ENCODE peak calls at places on chromosomes 16 and 17, in seven cellular contexts. One of them, this sample, is unnamed.

GRCh38 chr17:79255926-79256325 is 181.3 kb downstream of the ENGASE start:
- DNase-seq in ovary: no peak
- DNase-seq in suprapubic skin: no peak
- DNase-seq in stomach: no peak
- DNase-seq in sigmoid colon: no peak
- DNase-seq in tibial nerve: no peak
- DNase-seq in A549: no peak
- DNase-seq in this sample: no peak

GRCh38 chr16:30185683-30186421 is 2.5 kb downstream of the CORO1A start:
- DNase-seq in sigmoid colon: peak
- DNase-seq in stomach: peak
- DNase-seq in suprapubic skin: no peak
- DNase-seq in tibial nerve: no peak
- DNase-seq in ovary: no peak
- DNase-seq in A549: no peak
- DNase-seq in this sample: peak

GRCh38 chr17:58416937-58417299 is 416 bp downstream of the RNF43 start:
- DNase-seq in sigmoid colon: no peak
- DNase-seq in suprapubic skin: no peak
- DNase-seq in tibial nerve: no peak
- DNase-seq in A549: no peak
- DNase-seq in ovary: no peak
- DNase-seq in stomach: no peak
- DNase-seq in this sample: no peak

GRCh38 chr17:13995856-13996635 is 73.3 kb upstream of the COX10 start:
- DNase-seq in stomach: no peak
- DNase-seq in suprapubic skin: no peak
- DNase-seq in A549: no peak
- DNase-seq in ovary: no peak
- DNase-seq in tibial nerve: no peak
- DNase-seq in sigmoid colon: no peak
- DNase-seq in this sample: no peak

GRCh38 chr16:8519643-8520042 is 70.7 kb downstream of the TMEM114 start:
- DNase-seq in ovary: no peak
- DNase-seq in sigmoid colon: no peak
- DNase-seq in suprapubic skin: no peak
- DNase-seq in A549: no peak
- DNase-seq in stomach: no peak
- DNase-seq in tibial nerve: no peak
- DNase-seq in this sample: no peak

GRCh38 chr17:57861000-57861736 is 11.3 kb upstream of the MRPS23 start:
- DNase-seq in tibial nerve: no peak
- DNase-seq in sigmoid colon: peak
- DNase-seq in stomach: peak
- DNase-seq in A549: peak
- DNase-seq in ovary: peak
- DNase-seq in suprapubic skin: no peak
- DNase-seq in this sample: peak

GRCh38 chr17:31907342-31907975 is 6.0 kb upstream of the UTP6 start:
- DNase-seq in tibial nerve: no peak
- DNase-seq in stomach: peak
- DNase-seq in sigmoid colon: peak
- DNase-seq in suprapubic skin: no peak
- DNase-seq in A549: no peak
- DNase-seq in ovary: peak
- DNase-seq in this sample: peak

GRCh38 chr17:39357978-39358377 is 43.4 kb downstream of the FBXL20 start:
- DNase-seq in suprapubic skin: no peak
- DNase-seq in tibial nerve: no peak
- DNase-seq in A549: peak
- DNase-seq in sigmoid colon: no peak
- DNase-seq in ovary: no peak
- DNase-seq in stomach: peak
- DNase-seq in this sample: peak

GRCh38 chr16:19014456-19014855 is 30.7 kb downstream of the TMC7 start:
- DNase-seq in stomach: no peak
- DNase-seq in suprapubic skin: no peak
- DNase-seq in sigmoid colon: no peak
- DNase-seq in ovary: no peak
- DNase-seq in A549: peak
- DNase-seq in tibial nerve: no peak
- DNase-seq in this sample: peak

GRCh38 chr17:63946440-63947363 is 14.6 kb upstream of the CD79B start:
- DNase-seq in sigmoid colon: no peak
- DNase-seq in ovary: peak
- DNase-seq in suprapubic skin: no peak
- DNase-seq in A549: peak
- DNase-seq in stomach: peak
- DNase-seq in tibial nerve: no peak
- DNase-seq in this sample: peak

GRCh38 chr16:68233835-68234187 is 2.1 kb downstream of the ESRP2 start:
- DNase-seq in A549: no peak
- DNase-seq in ovary: no peak
- DNase-seq in suprapubic skin: no peak
- DNase-seq in tibial nerve: no peak
- DNase-seq in stomach: no peak
- DNase-seq in sigmoid colon: peak
- DNase-seq in this sample: no peak

GRCh38 chr17:83155128-83156081 is 76.0 kb downstream of the METRNL start:
- DNase-seq in A549: no peak
- DNase-seq in ovary: no peak
- DNase-seq in suprapubic skin: no peak
- DNase-seq in stomach: no peak
- DNase-seq in tibial nerve: no peak
- DNase-seq in sigmoid colon: peak
- DNase-seq in this sample: no peak

DNA sequence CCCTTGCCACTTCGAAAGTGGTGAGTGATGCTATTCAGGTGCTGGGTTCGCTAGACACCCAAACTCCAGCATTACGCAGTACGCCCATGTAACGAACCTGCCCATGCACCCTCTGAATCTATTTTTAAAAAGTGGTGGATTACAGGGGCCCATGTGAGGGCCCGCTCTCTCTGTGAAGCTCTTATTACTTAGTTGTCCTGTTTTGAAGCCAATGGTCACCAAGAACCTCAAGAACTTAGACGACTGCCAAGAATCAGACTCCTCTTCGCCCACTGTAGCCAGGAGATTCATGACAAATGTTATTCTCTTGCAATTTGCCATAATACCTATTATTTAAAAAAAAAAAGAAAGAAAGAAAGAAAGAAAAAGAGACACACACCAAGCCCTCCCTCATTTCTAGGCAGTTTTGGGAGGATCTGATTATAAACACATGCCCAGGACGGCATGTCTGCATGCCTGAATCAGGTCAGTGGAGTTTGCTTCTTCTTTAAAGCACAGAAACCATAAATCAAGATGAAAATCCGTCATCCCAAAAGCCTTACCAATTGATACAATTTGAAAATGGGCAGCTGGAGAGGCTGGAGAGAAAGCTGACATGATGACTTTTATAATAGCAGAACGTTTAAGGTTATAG is 108.6 kb downstream of the IRX3 start:
- DNase-seq in sigmoid colon: no peak
- DNase-seq in ovary: no peak
- DNase-seq in A549: no peak
- DNase-seq in suprapubic skin: no peak
- DNase-seq in tibial nerve: no peak
- DNase-seq in stomach: no peak
- DNase-seq in this sample: no peak
- H3K4me3 ChIP-seq in sigmoid colon: no peak
- H3K4me3 ChIP-seq in ovary: no peak
- H3K4me3 ChIP-seq in A549: no peak
- H3K4me3 ChIP-seq in suprapubic skin: no peak
- H3K4me3 ChIP-seq in tibial nerve: no peak
- H3K4me3 ChIP-seq in stomach: no peak
- H3K4me3 ChIP-seq in this sample: no peak

GRCh38 chr17:28928061-28928460 is 23.3 kb downstream of the PHF12 start:
- DNase-seq in suprapubic skin: no peak
- DNase-seq in A549: no peak
- DNase-seq in sigmoid colon: no peak
- DNase-seq in tibial nerve: no peak
- DNase-seq in stomach: no peak
- DNase-seq in ovary: no peak
- DNase-seq in this sample: no peak

GRCh38 chr17:28926786-28927185 is 23.9 kb upstream of the DHRS13 start:
- DNase-seq in sigmoid colon: no peak
- DNase-seq in stomach: no peak
- DNase-seq in ovary: no peak
- DNase-seq in tibial nerve: no peak
- DNase-seq in suprapubic skin: no peak
- DNase-seq in A549: no peak
- DNase-seq in this sample: no peak

GRCh38 chr17:28929769-28930168 is 21.5 kb downstream of the PHF12 start:
- DNase-seq in tibial nerve: no peak
- DNase-seq in A549: no peak
- DNase-seq in suprapubic skin: no peak
- DNase-seq in stomach: no peak
- DNase-seq in sigmoid colon: no peak
- DNase-seq in ovary: no peak
- DNase-seq in this sample: no peak

GRCh38 chr17:28926366-28926765 is 23.5 kb upstream of the DHRS13 start:
- DNase-seq in sigmoid colon: no peak
- DNase-seq in stomach: no peak
- DNase-seq in tibial nerve: no peak
- DNase-seq in A549: no peak
- DNase-seq in ovary: no peak
- DNase-seq in suprapubic skin: no peak
- DNase-seq in this sample: no peak

GRCh38 chr17:28925912-28926365 is 23.1 kb upstream of the DHRS13 start:
- DNase-seq in suprapubic skin: no peak
- DNase-seq in tibial nerve: no peak
- DNase-seq in stomach: no peak
- DNase-seq in A549: no peak
- DNase-seq in ovary: no peak
- DNase-seq in sigmoid colon: no peak
- DNase-seq in this sample: no peak
- TF ChIP-seq EP300 in suprapubic skin: no peak
- TF ChIP-seq EP300 in tibial nerve: no peak
- TF ChIP-seq EP300 in stomach: no peak
- TF ChIP-seq EP300 in A549: no peak
- TF ChIP-seq EP300 in ovary: no peak
- TF ChIP-seq EP300 in sigmoid colon: no peak
- TF ChIP-seq EP300 in this sample: no peak

GRCh38 chr17:20217677-20218076 is 208.5 kb downstream of the SPECC1 start:
- DNase-seq in sigmoid colon: no peak
- DNase-seq in A549: no peak
- DNase-seq in ovary: no peak
- DNase-seq in tibial nerve: no peak
- DNase-seq in suprapubic skin: no peak
- DNase-seq in stomach: no peak
- DNase-seq in this sample: no peak

GRCh38 chr17:20216853-20217252 is 207.7 kb downstream of the SPECC1 start:
- DNase-seq in stomach: no peak
- DNase-seq in suprapubic skin: no peak
- DNase-seq in tibial nerve: no peak
- DNase-seq in ovary: no peak
- DNase-seq in A549: no peak
- DNase-seq in sigmoid colon: no peak
- DNase-seq in this sample: no peak

GRCh38 chr17:20218231-20218630 is 209.1 kb downstream of the SPECC1 start:
- DNase-seq in ovary: no peak
- DNase-seq in sigmoid colon: no peak
- DNase-seq in suprapubic skin: no peak
- DNase-seq in stomach: no peak
- DNase-seq in tibial nerve: no peak
- DNase-seq in A549: no peak
- DNase-seq in this sample: no peak

GRCh38 chr17:20214807-20215206 is 205.6 kb downstream of the SPECC1 start:
- DNase-seq in A549: no peak
- DNase-seq in sigmoid colon: no peak
- DNase-seq in tibial nerve: no peak
- DNase-seq in stomach: no peak
- DNase-seq in ovary: no peak
- DNase-seq in suprapubic skin: no peak
- DNase-seq in this sample: no peak

DNA sequence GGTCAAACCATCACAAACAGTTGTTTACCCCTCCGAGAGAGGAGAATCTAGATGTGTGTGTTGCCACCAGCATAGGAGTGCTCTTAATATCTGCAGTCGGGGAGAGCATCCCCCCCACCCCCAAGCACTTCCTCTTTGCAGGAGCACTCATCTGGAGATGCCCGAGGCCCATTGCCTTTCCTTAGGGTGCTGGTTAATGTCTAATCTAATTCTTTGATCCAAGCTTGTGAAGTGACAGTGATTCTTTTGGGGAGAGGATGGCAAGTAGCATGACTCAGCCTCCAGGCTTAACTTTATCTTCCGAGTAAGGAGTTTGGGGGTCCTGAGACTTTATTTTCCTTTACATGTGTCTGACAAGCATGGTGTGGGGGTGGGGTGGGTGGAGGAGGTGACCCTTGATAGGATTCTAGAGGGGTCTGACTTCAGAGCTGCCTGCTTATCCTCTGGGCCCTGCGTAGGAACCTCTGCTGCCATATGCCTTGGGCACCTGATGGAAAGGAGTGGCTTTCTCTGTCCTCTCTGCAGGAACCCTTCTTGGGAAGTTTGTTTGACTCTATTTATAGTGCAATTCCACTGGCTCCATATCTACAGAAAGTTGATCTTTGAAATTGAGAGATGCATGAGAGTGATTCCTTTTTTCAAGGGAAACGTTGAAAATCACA is 207.1 kb downstream of the SPECC1 start:
- DNase-seq in tibial nerve: no peak
- DNase-seq in stomach: no peak
- DNase-seq in ovary: no peak
- DNase-seq in suprapubic skin: no peak
- DNase-seq in A549: peak
- DNase-seq in sigmoid colon: no peak
- DNase-seq in this sample: no peak
- H3K4me3 ChIP-seq in tibial nerve: no peak
- H3K4me3 ChIP-seq in stomach: no peak
- H3K4me3 ChIP-seq in ovary: no peak
- H3K4me3 ChIP-seq in suprapubic skin: no peak
- H3K4me3 ChIP-seq in A549: no peak
- H3K4me3 ChIP-seq in sigmoid colon: no peak
- H3K4me3 ChIP-seq in this sample: no peak

GRCh38 chr17:49214665-49215360 is 4.3 kb downstream of the ABI3 start:
- DNase-seq in ovary: no peak
- DNase-seq in stomach: peak
- DNase-seq in tibial nerve: no peak
- DNase-seq in sigmoid colon: no peak
- DNase-seq in suprapubic skin: no peak
- DNase-seq in A549: no peak
- DNase-seq in this sample: no peak

GRCh38 chr17:49209061-49209571 is 1.3 kb downstream of the GNGT2 start:
- DNase-seq in tibial nerve: no peak
- DNase-seq in A549: no peak
- DNase-seq in sigmoid colon: no peak
- DNase-seq in ovary: no peak
- DNase-seq in suprapubic skin: no peak
- DNase-seq in stomach: no peak
- DNase-seq in this sample: no peak

GRCh38 chr17:49213803-49214202 is 3.3 kb downstream of the ABI3 start:
- DNase-seq in A549: no peak
- DNase-seq in sigmoid colon: no peak
- DNase-seq in ovary: no peak
- DNase-seq in suprapubic skin: no peak
- DNase-seq in tibial nerve: no peak
- DNase-seq in stomach: no peak
- DNase-seq in this sample: no peak

GRCh38 chr17:49213399-49213798 is 2.9 kb downstream of the ABI3 start:
- DNase-seq in ovary: no peak
- DNase-seq in suprapubic skin: no peak
- DNase-seq in tibial nerve: no peak
- DNase-seq in stomach: no peak
- DNase-seq in sigmoid colon: no peak
- DNase-seq in A549: no peak
- DNase-seq in this sample: no peak

GRCh38 chr17:49210158-49211029 is at the start of the genes ABI3 and GNGT2:
- DNase-seq in stomach: peak
- DNase-seq in suprapubic skin: no peak
- DNase-seq in tibial nerve: no peak
- DNase-seq in ovary: peak
- DNase-seq in A549: no peak
- DNase-seq in sigmoid colon: no peak
- DNase-seq in this sample: peak
- TF ChIP-seq EP300 in stomach: no peak
- TF ChIP-seq EP300 in suprapubic skin: no peak
- TF ChIP-seq EP300 in tibial nerve: no peak
- TF ChIP-seq EP300 in ovary: no peak
- TF ChIP-seq EP300 in A549: no peak
- TF ChIP-seq EP300 in sigmoid colon: no peak
- TF ChIP-seq EP300 in this sample: no peak